ENCODE peak calls at places on chromosomes 2 and 18, in eight cellular contexts. Z is stimulated activated CD4-positive, alpha-beta T cell treated with anti-CD3 and anti-CD28 coated beads, Interleukin-4, amount 100 ng/mL, for 48 hours; T is activated naive CD8-positive, alpha-beta T cell treated with anti-CD3 and anti-CD28 coated beads, Interleukin-2, amount 50 U/mL, for 16 hours; S is type B pancreatic cell; F is posterior vena cava; O is right lobe of liver; J is LoVo; C is right cardiac atrium. N is an unnamed sample.

GRCh38 chr2:156110890-156111289 is 221.6 kb downstream of the NR4A2 start:
- DNase-seq in F (no peak), C (peak), O (no peak), T (no peak), Z (no peak), S (no peak), J (no peak), N (no peak)

GRCh38 chr2:187453078-187453641 is 5.1 kb upstream of the CALCRL start:
- DNase-seq in Z (no peak), J (peak), T (no peak), O (no peak), F (no peak), C (no peak), S (no peak), N (no peak)

GRCh38 chr2:168365094-168365621 is 90.9 kb upstream of the CERS6 start:
- DNase-seq in T (no peak), O (no peak), Z (no peak), J (no peak), S (no peak), F (no peak), C (no peak), N (no peak)

GRCh38 chr2:15941483-15941853 is 1.1 kb downstream of the MYCN start:
- DNase-seq in J (no peak), S (no peak), O (no peak), F (no peak), C (peak), Z (no peak), T (no peak), N (no peak)

GRCh38 chr2:70116936-70117554 is 29.8 kb downstream of the PCBP1 start:
- DNase-seq in Z (no peak), O (no peak), F (no peak), C (no peak), S (no peak), J (no peak), T (no peak), N (no peak)

GRCh38 chr2:71716697-71717624 is 263.6 kb downstream of the DYSF start:
- DNase-seq in S (no peak), J (peak), O (no peak), C (peak), Z (no peak), F (peak), T (no peak), N (no peak)

GRCh38 chr18:80108122-80108536 is 933 bp upstream of the ADNP2 start:
- DNase-seq in T (no peak), S (no peak), Z (no peak), F (no peak), C (peak), O (no peak), J (no peak), N (peak)

GRCh38 chr2:259789-260331 is 4.0 kb downstream of the SH3YL1 start:
- DNase-seq in J (no peak), Z (no peak), O (no peak), S (no peak), F (no peak), C (no peak), T (no peak), N (no peak)

GRCh38 chr18:11034816-11035215 is 114.6 kb downstream of the PIEZO2 start:
- DNase-seq in F (no peak), C (no peak), S (no peak), Z (no peak), T (no peak), O (no peak), J (no peak), N (no peak)

GRCh38 chr2:239706407-239706806 is 305.6 kb upstream of the HDAC4 start:
- DNase-seq in T (no peak), F (no peak), J (no peak), S (no peak), C (no peak), O (no peak), Z (no peak), N (no peak)

GRCh38 chr2:11775384-11775783 is 29.0 kb downstream of the LPIN1 start:
- DNase-seq in F (no peak), C (no peak), S (no peak), T (no peak), J (no peak), Z (no peak), O (no peak), N (no peak)

GRCh38 chr18:55206941-55207340 is 247.7 kb upstream of the CCDC68 start:
- DNase-seq in S (no peak), F (no peak), T (no peak), O (no peak), Z (no peak), C (no peak), J (no peak), N (no peak)

GRCh38 chr2:161414385-161415040 is 1.6 kb upstream of the TBR1 start:
- DNase-seq in C (peak), O (no peak), J (peak), F (peak), Z (no peak), T (no peak), S (no peak), N (no peak)

GRCh38 chr2:217979151-217979811 is 23.5 kb downstream of the TNS1 start:
- DNase-seq in T (no peak), Z (no peak), C (no peak), F (peak), S (no peak), O (no peak), J (no peak), N (no peak)

GRCh38 chr2:212021947-212022346 is 516.7 kb downstream of the ERBB4 start:
- DNase-seq in J (no peak), F (no peak), S (no peak), C (no peak), T (no peak), O (no peak), Z (no peak), N (no peak)

GRCh38 chr2:46151582-46151981 is 145.6 kb upstream of the EPAS1 start:
- DNase-seq in J (no peak), O (no peak), S (no peak), T (no peak), Z (no peak), C (no peak), F (no peak), N (no peak)

GRCh38 chr2:240926516-240927389 is 20.6 kb downstream of the CROCC2 start:
- DNase-seq in J (no peak), Z (no peak), S (no peak), O (no peak), C (peak), T (no peak), F (peak), N (no peak)

GRCh38 chr2:119283873-119284331 is 60.3 kb downstream of the STEAP3 start:
- DNase-seq in O (peak), F (peak), C (peak), T (no peak), S (no peak), Z (no peak), J (peak), N (no peak)

GRCh38 chr2:7767902-7768301 is 850.7 kb downstream of the RNF144A start:
- DNase-seq in T (no peak), S (no peak), Z (no peak), J (no peak), O (no peak), F (no peak), C (no peak), N (no peak)

GRCh38 chr2:159225025-159226016 is 61.2 kb downstream of the WDSUB1 start:
- DNase-seq in C (peak), T (no peak), J (no peak), S (no peak), F (no peak), Z (no peak), O (no peak), N (no peak)

GRCh38 chr2:128172191-128172590 is 81.2 kb downstream of the UGGT1 start:
- DNase-seq in F (no peak), J (no peak), T (no peak), O (no peak), S (no peak), Z (no peak), C (no peak), N (no peak)

GRCh38 chr2:226932443-226932842 is 96.6 kb downstream of the RHBDD1 start:
- DNase-seq in S (no peak), F (no peak), T (no peak), Z (no peak), C (no peak), O (no peak), J (no peak), N (no peak)

GRCh38 chr18:79952996-79953559 is 1.6 kb upstream of the SLC66A2 start:
- DNase-seq in F (peak), C (no peak), O (no peak), S (peak), T (no peak), Z (no peak), J (no peak), N (no peak)

GRCh38 chr2:144215701-144216675 is 303.9 kb downstream of the ZEB2 start:
- DNase-seq in F (no peak), C (no peak), S (no peak), J (no peak), Z (no peak), O (no peak), T (no peak), N (no peak)

GRCh38 chr2:140695163-140695562 is 1435.7 kb downstream of the LRP1B start:
- DNase-seq in S (no peak), T (no peak), J (peak), Z (no peak), O (no peak), F (no peak), C (no peak), N (no peak)

GRCh38 chr2:162317910-162318279 is 589 bp downstream of the IFIH1 start:
- DNase-seq in J (peak), Z (no peak), C (peak), F (no peak), O (peak), S (no peak), T (no peak), N (peak)

GRCh38 chr2:184067502-184067901 is 530.8 kb upstream of the ZNF804A start:
- DNase-seq in F (no peak), S (no peak), C (no peak), Z (no peak), O (no peak), T (no peak), J (no peak), N (no peak)

GRCh38 chr2:28117104-28117596 is 226.6 kb downstream of the BABAM2 start:
- DNase-seq in O (no peak), Z (no peak), S (no peak), T (no peak), F (no peak), J (peak), C (no peak), N (no peak)

GRCh38 chr18:50678651-50679415 is 118.9 kb downstream of the MAPK4 start:
- DNase-seq in Z (no peak), O (no peak), C (no peak), T (no peak), J (no peak), S (no peak), F (no peak), N (no peak)

GRCh38 chr2:70349921-70350685 is 48.2 kb upstream of the FAM136A start:
- DNase-seq in O (no peak), F (no peak), C (no peak), Z (no peak), T (no peak), J (no peak), S (no peak), N (no peak)

N was measured in naive thymus-derived CD8-positive, alpha-beta T cell.